ENCODE peak calls at places on chromosomes 6 and 20, in four cellular contexts. G is Right ventricle myocardium superior; L is activated T-helper 1 cell treated with anti-CD3 and anti-CD28 coated beads, Interleukin-12 subunit alpha, Interleukin-12 subunit beta, Interleukin-2, Interleukin-4 antibody, amounts not matched to agents 30 ng/mL and 10 ng/mL and 1 ng/mL, durations not matched to agents 14 hours and 24 hours and 36 hours; V is tibial artery. N is an unnamed sample.

GRCh38 chr6:1872649-1873131 is 263.0 kb downstream of the FOXC1 start:
- DNase-seq in V (no peak), L (no peak), G (peak; percentile 47), N (no peak)

GRCh38 chr6:75791881-75792280 is 42.8 kb downstream of the MYO6 start:
- DNase-seq in L (no peak), V (no peak), G (no peak), N (no peak)

GRCh38 chr6:138666636-138667035 is 106.9 kb upstream of the CCDC28A start:
- DNase-seq in L (no peak), V (no peak), G (no peak), N (no peak)

GRCh38 chr6:148700047-148700712 is 46.6 kb upstream of the UST start:
- DNase-seq in L (no peak), G (no peak), V (no peak), N (no peak)

GRCh38 chr6:128305228-128305627 is 215.2 kb downstream of the PTPRK start:
- DNase-seq in G (no peak), V (no peak), L (no peak), N (no peak)

GRCh38 chr6:73675466-73676098 is 20.4 kb upstream of the CD109 start:
- DNase-seq in L (peak; percentile 57), G (peak; percentile 58), V (peak; percentile 81), N (peak; percentile 85)

GRCh38 chr6:6920984-6921313 is 186.8 kb upstream of the RREB1 start:
- DNase-seq in L (no peak), V (no peak), G (no peak), N (no peak)

GRCh38 chr20:31764641-31765305 is 25.7 kb downstream of the TPX2 start:
- DNase-seq in L (no peak), G (no peak), V (no peak), N (no peak)

GRCh38 chr6:17167327-17167979 is 65.6 kb downstream of the STMND1 start:
- DNase-seq in L (no peak), G (peak; percentile 71), V (no peak), N (no peak)

GRCh38 chr6:108592371-108593337 is 31.9 kb downstream of the FOXO3 start:
- DNase-seq in L (peak; percentile 11), G (peak; percentile 47), V (no peak), N (no peak)

GRCh38 chr6:44681782-44682181 is 294.3 kb downstream of the CDC5L start:
- DNase-seq in V (no peak), G (no peak), L (no peak), N (no peak)

N was measured in right atrium auricular region.